ENCODE peak calls at places on chromosomes 12 and 14, in seven cellular contexts. S, G, Z, I, C, H and F are unnamed samples.

GRCh38 chr12:27592548-27592947 is 68.5 kb downstream of the PPFIBP1 start:
- DNase-seq in Z (no peak), C (no peak), S (no peak), H (peak; percentile 66), I (no peak), G (no peak), F (peak; percentile 23)

GRCh38 chr12:66596189-66596588 is 82.7 kb downstream of the GRIP1 start:
- DNase-seq in Z (no peak), S (no peak), G (no peak), H (no peak), I (no peak), C (no peak), F (no peak)

GRCh38 chr14:88503754-88504406 is 50.9 kb downstream of the PTPN21 start:
- DNase-seq in I (no peak), Z (no peak), G (no peak), H (no peak), S (no peak), C (no peak), F (no peak)

GRCh38 chr12:21690704-21691368 is 33.2 kb upstream of the LDHB start:
- DNase-seq in S (no peak), I (no peak), C (no peak), G (no peak), Z (no peak), H (no peak), F (no peak)

GRCh38 chr14:90733139-90733808 is 83.0 kb downstream of the TTC7B start:
- DNase-seq in I (no peak), H (no peak), Z (peak; percentile 48), S (no peak), C (no peak), G (no peak), F (no peak)

GRCh38 chr12:77940566-77940965 is 109.9 kb downstream of the NAV3 start:
- DNase-seq in S (no peak), I (no peak), C (no peak), H (no peak), G (no peak), Z (no peak), F (no peak)

GRCh38 chr12:120581998-120582397 is 796 bp upstream of the POP5 start:
- DNase-seq in C (no peak), H (no peak), G (no peak), Z (no peak), S (no peak), I (no peak), F (no peak)

GRCh38 chr14:68688872-68689371 is 103.9 kb downstream of the ZFP36L1 start:
- DNase-seq in C (no peak), G (no peak), H (peak; percentile 47), S (no peak), I (no peak), Z (no peak), F (no peak)

GRCh38 chr12:62629971-62630739 is 163.5 kb downstream of the MON2 start:
- DNase-seq in C (no peak), I (no peak), S (no peak), H (no peak), Z (no peak), G (no peak), F (no peak)

GRCh38 chr12:62629413-62629812 is 162.8 kb downstream of the MON2 start:
- DNase-seq in G (no peak), H (no peak), S (no peak), C (no peak), I (no peak), Z (no peak), F (no peak)

GRCh38 chr12:62635630-62636029 is 169.0 kb downstream of the MON2 start:
- DNase-seq in Z (no peak), H (no peak), S (no peak), C (no peak), G (no peak), I (no peak), F (no peak)

GRCh38 chr12:62632521-62632920 is 165.9 kb downstream of the MON2 start:
- DNase-seq in S (peak; percentile 49), H (peak; percentile 61), I (peak; percentile 83), Z (no peak), C (no peak), G (peak; percentile 20), F (peak; percentile 56)

GRCh38 chr12:62631531-62632520 is 165.2 kb downstream of the MON2 start:
- DNase-seq in H (peak; percentile 76), C (no peak), Z (no peak), G (peak; percentile 62), I (peak; percentile 83), S (peak; percentile 65), F (peak; percentile 74)
- TF ChIP-seq CTCF in H (peak; percentile 45), C (no peak), Z (peak; percentile 46), G (no peak), I (no peak), S (no peak), F (peak; percentile 29)

GRCh38 chr14:98167253-98167652 is 1104.7 kb downstream of the BCL11B start:
- DNase-seq in S (no peak), H (no peak), G (no peak), Z (no peak), C (no peak), I (no peak), F (no peak)

GRCh38 chr14:98162829-98163228 is 1109.2 kb downstream of the BCL11B start:
- DNase-seq in G (no peak), Z (no peak), S (no peak), I (no peak), C (no peak), H (no peak), F (no peak)

GRCh38 chr14:98161366-98161765 is 1110.6 kb downstream of the BCL11B start:
- DNase-seq in S (no peak), C (no peak), H (no peak), G (no peak), I (no peak), Z (no peak), F (no peak)

GRCh38 chr14:98160901-98161300 is 1111.1 kb downstream of the BCL11B start:
- DNase-seq in G (no peak), S (no peak), C (no peak), I (no peak), H (no peak), Z (no peak), F (no peak)

DNA sequence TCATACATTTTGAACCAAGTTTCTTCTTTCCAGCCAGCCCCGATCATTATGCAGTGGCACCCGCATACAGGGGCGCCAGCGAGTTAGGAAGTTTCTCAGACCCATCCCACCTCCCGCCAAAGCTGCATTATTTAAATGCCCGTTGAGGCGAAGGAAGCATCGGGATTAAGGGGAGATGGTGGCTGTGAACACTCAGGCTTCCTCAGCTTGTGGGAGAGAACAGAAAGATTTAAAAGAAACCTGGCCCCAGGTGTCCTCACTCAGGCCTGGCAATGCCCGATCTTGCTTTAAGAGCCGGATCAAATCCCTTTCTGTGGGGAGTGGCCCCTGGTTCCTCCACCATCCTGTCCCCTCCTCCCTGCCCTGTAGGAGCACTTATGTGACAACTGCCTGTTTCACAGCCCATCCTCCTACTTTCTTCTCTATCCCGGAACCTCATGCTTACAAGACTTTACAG is 1108.7 kb downstream of the BCL11B start:
- DNase-seq in H (no peak), I (no peak), S (no peak), C (no peak), G (no peak), Z (no peak), F (no peak)
- TF ChIP-seq CTCF in H (no peak), I (no peak), S (no peak), C (no peak), G (no peak), Z (no peak), F (no peak)

DNA sequence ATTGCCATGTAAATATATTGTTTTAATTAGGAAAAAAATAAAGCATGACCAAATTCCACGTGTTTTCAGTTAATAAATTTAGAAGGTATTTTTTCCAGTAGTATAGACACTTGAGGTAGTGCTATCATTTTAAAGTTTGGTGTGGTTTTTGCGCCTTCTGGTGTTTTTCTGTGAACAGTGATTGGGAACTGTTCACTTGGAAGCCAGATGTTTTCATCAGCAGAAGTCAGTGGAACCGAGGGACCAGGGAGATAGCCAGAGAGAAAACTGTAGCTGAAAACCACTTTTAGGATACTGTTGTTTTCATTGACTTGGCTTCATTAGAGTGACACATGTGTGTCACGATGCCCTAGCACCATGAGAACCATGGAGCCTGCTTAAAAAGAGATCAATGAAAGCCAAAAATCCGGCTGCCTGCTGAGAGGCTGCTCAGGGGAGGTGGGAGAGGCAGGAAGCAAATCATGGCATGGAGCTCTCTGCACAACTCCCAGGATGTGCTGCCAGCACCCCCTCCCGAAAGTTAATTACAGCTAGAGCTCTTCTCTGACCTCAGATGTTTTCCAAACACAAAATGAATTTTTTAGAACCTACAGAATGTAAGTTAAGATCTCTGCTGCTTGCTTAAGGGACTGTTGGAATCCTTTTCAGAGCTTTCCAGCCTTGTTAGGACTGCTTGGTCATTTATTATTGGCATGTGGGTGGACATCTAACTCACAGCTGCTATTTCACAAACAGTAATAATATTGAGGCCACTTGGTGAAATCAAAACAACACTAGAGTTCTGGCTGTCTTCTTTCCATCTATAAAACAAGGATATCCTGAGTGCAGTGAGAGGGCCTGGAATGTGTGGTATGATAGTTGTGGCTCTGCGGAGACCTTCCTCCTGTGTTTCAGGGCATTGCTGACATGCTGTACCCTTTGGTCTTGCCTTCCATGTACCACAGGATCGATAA is 192.3 kb downstream of the ANO4 start:
- DNase-seq in Z (no peak), I (no peak), C (no peak), G (no peak), H (no peak), S (no peak), F (no peak)
- TF ChIP-seq CTCF in Z (no peak), I (no peak), C (no peak), G (no peak), H (no peak), S (no peak), F (no peak)

GRCh38 chr12:54527631-54527929 is 21.8 kb upstream of the PDE1B start:
- DNase-seq in I (no peak), Z (no peak), H (no peak), C (no peak), G (no peak), S (no peak), F (no peak)

GRCh38 chr12:54529581-54529980 is 19.8 kb upstream of the PDE1B start:
- DNase-seq in G (no peak), C (no peak), I (no peak), Z (no peak), H (no peak), S (no peak), F (no peak)

GRCh38 chr12:54523637-54524036 is 25.8 kb upstream of the PDE1B start:
- DNase-seq in C (no peak), I (no peak), H (no peak), Z (no peak), G (no peak), S (no peak), F (no peak)

GRCh38 chr12:54525383-54525782 is 24.0 kb upstream of the PDE1B start:
- DNase-seq in S (no peak), I (no peak), G (no peak), C (no peak), H (no peak), Z (no peak), F (no peak)

DNA sequence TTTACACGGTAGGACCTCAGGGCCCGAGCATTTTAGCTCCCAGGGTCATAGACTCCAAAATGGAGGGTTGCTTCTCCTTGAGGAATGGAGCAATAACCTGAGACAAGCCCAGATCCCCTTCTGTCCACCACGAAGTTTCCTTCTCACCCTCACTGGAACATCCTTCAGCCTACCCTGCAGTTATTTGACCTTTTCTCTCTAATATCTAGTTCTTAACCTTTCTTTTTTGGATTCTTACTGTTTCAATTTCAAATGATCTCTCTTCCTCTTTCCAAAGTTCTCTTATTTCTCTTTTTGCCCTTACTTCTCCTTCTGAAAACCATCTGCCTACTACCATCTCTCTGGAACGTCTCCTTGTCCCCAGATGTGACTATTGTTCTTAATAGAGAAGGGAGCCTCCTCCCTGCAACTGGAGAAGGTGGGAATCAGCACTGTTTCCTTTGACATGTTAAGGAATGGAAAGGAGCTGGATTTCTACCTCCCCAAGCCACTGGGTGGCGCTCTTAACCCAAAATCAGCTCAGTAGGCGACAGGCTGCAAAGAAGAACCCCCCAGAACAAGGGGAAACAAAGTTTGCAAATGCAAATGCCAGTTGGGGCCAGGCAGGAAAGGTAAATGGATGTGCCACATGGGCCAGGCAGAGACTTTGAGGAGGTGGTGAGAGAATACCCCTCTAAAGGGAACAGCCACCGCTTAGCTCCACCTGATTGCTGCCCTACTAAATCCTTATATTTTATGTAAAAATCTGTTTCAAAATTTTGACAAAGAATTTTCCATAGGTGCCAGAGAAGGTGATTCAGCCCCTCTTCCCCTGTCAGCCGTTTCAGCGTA is 22.4 kb upstream of the PDE1B start:
- DNase-seq in H (peak; percentile 23), I (no peak), Z (no peak), G (peak; percentile 81), C (peak; percentile 53), S (peak; percentile 61), F (peak; percentile 27)
- TF ChIP-seq CTCF in H (no peak), I (no peak), Z (peak; percentile 43), G (peak; percentile 73), C (peak; percentile 58), S (peak; percentile 38), F (peak; percentile 53)